ENCODE peak calls at places on chromosomes 5 and 9, in eight cellular contexts. One of them, this sample, is unnamed.
A peak's percentile ranks its signal among the peaks of the same experiment; 100 is the strongest.

GRCh38 chr9:13267743-13268142 is 11.7 kb downstream of the MPDZ start:
- DNase-seq in right atrium auricular region: no peak
- DNase-seq in heart left ventricle: no peak
- DNase-seq in effector memory CD4-positive, alpha-beta T cell: no peak
- DNase-seq in stomach: no peak
- DNase-seq in kidney: no peak
- DNase-seq in adrenal gland: no peak
- DNase-seq in right cardiac atrium: no peak
- DNase-seq in this sample: no peak

GRCh38 chr5:135739383-135739961 is 95.0 kb upstream of the SLC25A48 start:
- DNase-seq in right atrium auricular region: peak; percentile 50
- DNase-seq in heart left ventricle: no peak
- DNase-seq in effector memory CD4-positive, alpha-beta T cell: no peak
- DNase-seq in stomach: no peak
- DNase-seq in kidney: no peak
- DNase-seq in adrenal gland: no peak
- DNase-seq in right cardiac atrium: no peak
- DNase-seq in this sample: no peak

GRCh38 chr5:179230061-179230461 is 115.2 kb downstream of the ADAMTS2 start:
- DNase-seq in right atrium auricular region: peak; percentile 9
- DNase-seq in heart left ventricle: no peak
- DNase-seq in effector memory CD4-positive, alpha-beta T cell: no peak
- DNase-seq in stomach: no peak
- DNase-seq in kidney: no peak
- DNase-seq in adrenal gland: no peak
- DNase-seq in right cardiac atrium: no peak
- DNase-seq in this sample: no peak

GRCh38 chr5:76790632-76791290 is 28.1 kb upstream of the F2RL1 start:
- DNase-seq in right atrium auricular region: peak; percentile 79
- DNase-seq in heart left ventricle: peak; percentile 36
- DNase-seq in effector memory CD4-positive, alpha-beta T cell: no peak
- DNase-seq in stomach: no peak
- DNase-seq in kidney: no peak
- DNase-seq in adrenal gland: peak; percentile 48
- DNase-seq in right cardiac atrium: peak; percentile 29
- DNase-seq in this sample: no peak

GRCh38 chr5:124655943-124656459 is 90.4 kb downstream of the ZNF608 start:
- DNase-seq in right atrium auricular region: no peak
- DNase-seq in heart left ventricle: no peak
- DNase-seq in effector memory CD4-positive, alpha-beta T cell: no peak
- DNase-seq in stomach: peak; percentile 70
- DNase-seq in kidney: no peak
- DNase-seq in adrenal gland: peak; percentile 44
- DNase-seq in right cardiac atrium: peak; percentile 20
- DNase-seq in this sample: no peak

GRCh38 chr9:113933671-113934070 is 57.6 kb downstream of the ZNF618 start:
- DNase-seq in right atrium auricular region: no peak
- DNase-seq in heart left ventricle: no peak
- DNase-seq in effector memory CD4-positive, alpha-beta T cell: no peak
- DNase-seq in stomach: peak; percentile 15
- DNase-seq in kidney: no peak
- DNase-seq in adrenal gland: no peak
- DNase-seq in right cardiac atrium: no peak
- DNase-seq in this sample: no peak

GRCh38 chr5:36662291-36662851 is 56.0 kb downstream of the SLC1A3 start:
- DNase-seq in right atrium auricular region: no peak
- DNase-seq in heart left ventricle: no peak
- DNase-seq in effector memory CD4-positive, alpha-beta T cell: no peak
- DNase-seq in stomach: no peak
- DNase-seq in kidney: no peak
- DNase-seq in adrenal gland: no peak
- DNase-seq in right cardiac atrium: no peak
- DNase-seq in this sample: no peak

GRCh38 chr9:101465330-101465915 is 29.8 kb upstream of the ALDOB start:
- DNase-seq in right atrium auricular region: no peak
- DNase-seq in heart left ventricle: peak; percentile 47
- DNase-seq in effector memory CD4-positive, alpha-beta T cell: no peak
- DNase-seq in stomach: peak; percentile 65
- DNase-seq in kidney: no peak
- DNase-seq in adrenal gland: peak; percentile 60
- DNase-seq in right cardiac atrium: peak; percentile 29
- DNase-seq in this sample: no peak

GRCh38 chr9:133881671-133882381 is 110.3 kb downstream of the VAV2 start:
- DNase-seq in right atrium auricular region: no peak
- DNase-seq in heart left ventricle: no peak
- DNase-seq in effector memory CD4-positive, alpha-beta T cell: no peak
- DNase-seq in stomach: no peak
- DNase-seq in kidney: no peak
- DNase-seq in adrenal gland: peak; percentile 86
- DNase-seq in right cardiac atrium: no peak
- DNase-seq in this sample: no peak

GRCh38 chr9:81431662-81432061 is 257.7 kb downstream of the TLE1 start:
- DNase-seq in right atrium auricular region: no peak
- DNase-seq in heart left ventricle: no peak
- DNase-seq in effector memory CD4-positive, alpha-beta T cell: no peak
- DNase-seq in stomach: no peak
- DNase-seq in kidney: no peak
- DNase-seq in adrenal gland: no peak
- DNase-seq in right cardiac atrium: no peak
- DNase-seq in this sample: no peak

GRCh38 chr5:95907067-95907705 is 54.5 kb downstream of the ELL2 start:
- DNase-seq in right atrium auricular region: no peak
- DNase-seq in heart left ventricle: no peak
- DNase-seq in effector memory CD4-positive, alpha-beta T cell: no peak
- DNase-seq in stomach: no peak
- DNase-seq in kidney: no peak
- DNase-seq in adrenal gland: no peak
- DNase-seq in right cardiac atrium: no peak
- DNase-seq in this sample: no peak

GRCh38 chr5:131745594-131746175 is 51.1 kb downstream of the FNIP1 start:
- DNase-seq in right atrium auricular region: no peak
- DNase-seq in heart left ventricle: no peak
- DNase-seq in effector memory CD4-positive, alpha-beta T cell: no peak
- DNase-seq in stomach: no peak
- DNase-seq in kidney: no peak
- DNase-seq in adrenal gland: no peak
- DNase-seq in right cardiac atrium: no peak
- DNase-seq in this sample: no peak

GRCh38 chr9:87824216-87824875 is 58.3 kb upstream of the SPATA31E1 start:
- DNase-seq in right atrium auricular region: no peak
- DNase-seq in heart left ventricle: no peak
- DNase-seq in effector memory CD4-positive, alpha-beta T cell: no peak
- DNase-seq in stomach: no peak
- DNase-seq in kidney: no peak
- DNase-seq in adrenal gland: no peak
- DNase-seq in right cardiac atrium: no peak
- DNase-seq in this sample: no peak

GRCh38 chr5:100828756-100829342 is 74.2 kb downstream of the ST8SIA4 start:
- DNase-seq in right atrium auricular region: no peak
- DNase-seq in heart left ventricle: no peak
- DNase-seq in effector memory CD4-positive, alpha-beta T cell: no peak
- DNase-seq in stomach: no peak
- DNase-seq in kidney: no peak
- DNase-seq in adrenal gland: no peak
- DNase-seq in right cardiac atrium: no peak
- DNase-seq in this sample: no peak

GRCh38 chr5:100840364-100840763 is 62.7 kb downstream of the ST8SIA4 start:
- DNase-seq in right atrium auricular region: no peak
- DNase-seq in heart left ventricle: no peak
- DNase-seq in effector memory CD4-positive, alpha-beta T cell: no peak
- DNase-seq in stomach: no peak
- DNase-seq in kidney: no peak
- DNase-seq in adrenal gland: no peak
- DNase-seq in right cardiac atrium: no peak
- DNase-seq in this sample: no peak

GRCh38 chr5:100832252-100833230 is 70.5 kb downstream of the ST8SIA4 start:
- DNase-seq in right atrium auricular region: no peak
- DNase-seq in heart left ventricle: no peak
- DNase-seq in effector memory CD4-positive, alpha-beta T cell: no peak
- DNase-seq in stomach: no peak
- DNase-seq in kidney: no peak
- DNase-seq in adrenal gland: no peak
- DNase-seq in right cardiac atrium: no peak
- DNase-seq in this sample: no peak

GRCh38 chr5:100838048-100838473 is 65.0 kb downstream of the ST8SIA4 start:
- DNase-seq in right atrium auricular region: no peak
- DNase-seq in heart left ventricle: no peak
- DNase-seq in effector memory CD4-positive, alpha-beta T cell: no peak
- DNase-seq in stomach: no peak
- DNase-seq in kidney: no peak
- DNase-seq in adrenal gland: no peak
- DNase-seq in right cardiac atrium: no peak
- DNase-seq in this sample: no peak

GRCh38 chr5:100834519-100834918 is 68.6 kb downstream of the ST8SIA4 start:
- DNase-seq in right atrium auricular region: no peak
- DNase-seq in heart left ventricle: no peak
- DNase-seq in effector memory CD4-positive, alpha-beta T cell: no peak
- DNase-seq in stomach: no peak
- DNase-seq in kidney: no peak
- DNase-seq in adrenal gland: no peak
- DNase-seq in right cardiac atrium: no peak
- DNase-seq in this sample: no peak
- H3K4me1 ChIP-seq in right atrium auricular region: no peaks in the 10 kb centered on the region
- H3K4me1 ChIP-seq in heart left ventricle: peaks cover 19% of the 10 kb centered on the region
- H3K4me1 ChIP-seq in effector memory CD4-positive, alpha-beta T cell: peaks cover 6% of the 10 kb centered on the region
- H3K4me1 ChIP-seq in stomach: no peaks in the 10 kb centered on the region
- H3K4me1 ChIP-seq in kidney: no peaks in the 10 kb centered on the region
- H3K4me1 ChIP-seq in adrenal gland: no peaks in the 10 kb centered on the region
- H3K4me1 ChIP-seq in right cardiac atrium: no peaks in the 10 kb centered on the region
- H3K4me1 ChIP-seq in this sample: no peaks in the 10 kb centered on the region

GRCh38 chr9:127828262-127829031 is 25.8 kb downstream of the FPGS start:
- DNase-seq in right atrium auricular region: peak; percentile 97
- DNase-seq in heart left ventricle: peak; percentile 95
- DNase-seq in effector memory CD4-positive, alpha-beta T cell: no peak
- DNase-seq in stomach: peak; percentile 80
- DNase-seq in kidney: peak; percentile 97
- DNase-seq in adrenal gland: peak; percentile 92
- DNase-seq in right cardiac atrium: peak; percentile 95
- DNase-seq in this sample: no peak

GRCh38 chr9:127835930-127836586 is 18.4 kb downstream of the ENG start:
- DNase-seq in right atrium auricular region: no peak
- DNase-seq in heart left ventricle: peak; percentile 70
- DNase-seq in effector memory CD4-positive, alpha-beta T cell: no peak
- DNase-seq in stomach: no peak
- DNase-seq in kidney: no peak
- DNase-seq in adrenal gland: peak; percentile 57
- DNase-seq in right cardiac atrium: peak; percentile 75
- DNase-seq in this sample: no peak

GRCh38 chr9:127829205-127829935 is 25.1 kb downstream of the ENG start:
- DNase-seq in right atrium auricular region: no peak
- DNase-seq in heart left ventricle: no peak
- DNase-seq in effector memory CD4-positive, alpha-beta T cell: no peak
- DNase-seq in stomach: no peak
- DNase-seq in kidney: no peak
- DNase-seq in adrenal gland: no peak
- DNase-seq in right cardiac atrium: no peak
- DNase-seq in this sample: no peak

GRCh38 chr9:127833555-127833954 is 20.9 kb downstream of the ENG start:
- DNase-seq in right atrium auricular region: no peak
- DNase-seq in heart left ventricle: no peak
- DNase-seq in effector memory CD4-positive, alpha-beta T cell: no peak
- DNase-seq in stomach: no peak
- DNase-seq in kidney: no peak
- DNase-seq in adrenal gland: peak; percentile 60
- DNase-seq in right cardiac atrium: no peak
- DNase-seq in this sample: no peak

DNA sequence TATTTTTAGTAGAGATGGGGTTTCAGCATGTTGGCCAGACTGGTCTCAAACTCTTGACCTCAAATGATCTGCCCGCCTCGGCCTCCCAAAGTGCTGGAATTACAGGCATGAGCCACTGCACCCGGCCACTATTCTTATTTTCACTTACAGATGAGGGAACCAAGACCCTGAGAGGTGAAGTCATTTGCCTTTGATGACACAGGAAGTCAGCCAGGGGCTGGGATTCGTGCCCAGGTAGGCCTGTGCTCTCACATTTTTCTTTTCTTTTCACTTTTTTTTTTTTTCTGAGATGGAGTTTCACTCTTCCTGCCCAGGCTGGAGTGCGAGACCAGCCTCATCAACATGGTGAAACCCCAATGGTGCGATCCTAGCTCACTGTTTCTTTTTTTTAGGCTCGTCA is 22.2 kb downstream of the ENG start:
- DNase-seq in right atrium auricular region: no peak
- DNase-seq in heart left ventricle: no peak
- DNase-seq in effector memory CD4-positive, alpha-beta T cell: no peak
- DNase-seq in stomach: no peak
- DNase-seq in kidney: no peak
- DNase-seq in adrenal gland: no peak
- DNase-seq in right cardiac atrium: no peak
- DNase-seq in this sample: no peak
- H3K4me1 ChIP-seq in right atrium auricular region: no peaks in the 10 kb centered on the region
- H3K4me1 ChIP-seq in heart left ventricle: peaks cover 82% of the 10 kb centered on the region
- H3K4me1 ChIP-seq in effector memory CD4-positive, alpha-beta T cell: no peaks in the 10 kb centered on the region
- H3K4me1 ChIP-seq in stomach: peaks cover 42% of the 10 kb centered on the region
- H3K4me1 ChIP-seq in kidney: peaks cover 3% of the 10 kb centered on the region
- H3K4me1 ChIP-seq in adrenal gland: peaks cover 76% of the 10 kb centered on the region
- H3K4me1 ChIP-seq in right cardiac atrium: peaks cover 34% of the 10 kb centered on the region
- H3K4me1 ChIP-seq in this sample: peaks cover 73% of the 10 kb centered on the region

DNA sequence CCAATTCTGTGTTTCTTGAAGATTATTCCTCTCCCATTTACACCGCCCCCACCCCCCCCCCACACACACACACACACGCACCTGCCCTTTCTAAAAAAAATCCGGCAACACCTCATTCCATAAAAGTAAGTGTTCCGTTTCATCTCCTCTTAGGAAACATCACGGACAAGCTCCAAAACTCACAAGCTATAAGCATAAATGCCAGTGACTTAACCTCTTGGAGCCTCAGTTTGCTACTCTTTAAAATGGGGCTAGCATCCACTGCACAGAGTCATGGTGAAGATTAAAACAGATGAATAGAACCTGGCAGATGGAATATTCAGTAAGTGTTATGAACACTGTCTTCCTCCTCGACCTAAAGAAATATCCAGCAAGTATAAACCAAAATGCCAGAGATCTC is 70.5 kb downstream of the PCDH1 start:
- DNase-seq in right atrium auricular region: no peak
- DNase-seq in heart left ventricle: no peak
- DNase-seq in effector memory CD4-positive, alpha-beta T cell: no peak
- DNase-seq in stomach: no peak
- DNase-seq in kidney: no peak
- DNase-seq in adrenal gland: no peak
- DNase-seq in right cardiac atrium: no peak
- DNase-seq in this sample: no peak
- H3K4me1 ChIP-seq in right atrium auricular region: no peaks in the 10 kb centered on the region
- H3K4me1 ChIP-seq in heart left ventricle: peaks cover 27% of the 10 kb centered on the region
- H3K4me1 ChIP-seq in effector memory CD4-positive, alpha-beta T cell: no peaks in the 10 kb centered on the region
- H3K4me1 ChIP-seq in stomach: peaks cover 4% of the 10 kb centered on the region
- H3K4me1 ChIP-seq in kidney: no peaks in the 10 kb centered on the region
- H3K4me1 ChIP-seq in adrenal gland: peaks cover 10% of the 10 kb centered on the region
- H3K4me1 ChIP-seq in right cardiac atrium: peaks cover 4% of the 10 kb centered on the region
- H3K4me1 ChIP-seq in this sample: peaks cover 6% of the 10 kb centered on the region

GRCh38 chr5:100965291-100965690 is 62.2 kb upstream of the ST8SIA4 start:
- DNase-seq in right atrium auricular region: no peak
- DNase-seq in heart left ventricle: no peak
- DNase-seq in effector memory CD4-positive, alpha-beta T cell: no peak
- DNase-seq in stomach: no peak
- DNase-seq in kidney: no peak
- DNase-seq in adrenal gland: no peak
- DNase-seq in right cardiac atrium: no peak
- DNase-seq in this sample: no peak

GRCh38 chr5:100974082-100974481 is 71.0 kb upstream of the ST8SIA4 start:
- DNase-seq in right atrium auricular region: no peak
- DNase-seq in heart left ventricle: no peak
- DNase-seq in effector memory CD4-positive, alpha-beta T cell: no peak
- DNase-seq in stomach: no peak
- DNase-seq in kidney: no peak
- DNase-seq in adrenal gland: no peak
- DNase-seq in right cardiac atrium: no peak
- DNase-seq in this sample: no peak

GRCh38 chr5:100970646-100971045 is 67.6 kb upstream of the ST8SIA4 start:
- DNase-seq in right atrium auricular region: no peak
- DNase-seq in heart left ventricle: no peak
- DNase-seq in effector memory CD4-positive, alpha-beta T cell: no peak
- DNase-seq in stomach: no peak
- DNase-seq in kidney: no peak
- DNase-seq in adrenal gland: no peak
- DNase-seq in right cardiac atrium: no peak
- DNase-seq in this sample: no peak
- H3K4me1 ChIP-seq in right atrium auricular region: no peaks in the 10 kb centered on the region
- H3K4me1 ChIP-seq in heart left ventricle: no peaks in the 10 kb centered on the region
- H3K4me1 ChIP-seq in effector memory CD4-positive, alpha-beta T cell: no peaks in the 10 kb centered on the region
- H3K4me1 ChIP-seq in stomach: no peaks in the 10 kb centered on the region
- H3K4me1 ChIP-seq in kidney: no peaks in the 10 kb centered on the region
- H3K4me1 ChIP-seq in adrenal gland: no peaks in the 10 kb centered on the region
- H3K4me1 ChIP-seq in right cardiac atrium: no peaks in the 10 kb centered on the region
- H3K4me1 ChIP-seq in this sample: no peaks in the 10 kb centered on the region

This sample was measured in esophagus squamous epithelium.